ENCODE peak calls at places on chromosomes 2 and 18, in nine cellular contexts. O is Peyer's patch, F is A549, E is body of pancreas, G is left ventricle myocardium inferior, D is transverse colon, K is upper lobe of right lung, I is kidney, B is cardiac muscle cell. U is an unnamed sample.

GRCh38 chr2:9052821-9053533 is 49.5 kb upstream of the MBOAT2 start:
- DNase-seq in O (no peak), F (no peak), E (no peak), G (no peak), D (no peak), K (no peak), I (no peak), B (no peak), U (no peak)

GRCh38 chr2:239293450-239294430 is 107.1 kb downstream of the HDAC4 start:
- DNase-seq in O (peak; percentile 49), F (no peak), E (peak; percentile 5), G (no peak), D (peak; percentile 13), K (peak; percentile 57), I (no peak), B (no peak), U (no peak)

GRCh38 chr2:240244543-240244942 is 104.1 kb upstream of the OTOS start:
- DNase-seq in O (peak; percentile 32), F (no peak), E (peak; percentile 9), G (no peak), D (no peak), K (no peak), I (peak; percentile 65), B (no peak), U (no peak)

GRCh38 chr18:12776821-12777471 is 74.1 kb downstream of the PSMG2 start:
- DNase-seq in O (no peak), F (no peak), E (no peak), G (no peak), D (no peak), K (peak; percentile 69), I (no peak), B (no peak), U (no peak)

GRCh38 chr2:54629914-54630609 is 93.4 kb upstream of the EML6 start:
- DNase-seq in O (peak; percentile 81), F (peak; percentile 69), E (peak; percentile 89), G (peak; percentile 67), D (peak; percentile 29), K (peak; percentile 71), I (peak; percentile 91), B (no peak), U (peak; percentile 86)

GRCh38 chr18:10232062-10232461 is 222.4 kb upstream of the APCDD1 start:
- DNase-seq in O (no peak), F (no peak), E (no peak), G (no peak), D (no peak), K (no peak), I (no peak), B (no peak), U (no peak)

GRCh38 chr2:188395903-188396699 is 104.4 kb downstream of the GULP1 start:
- DNase-seq in O (no peak), F (no peak), E (no peak), G (no peak), D (no peak), K (no peak), I (peak; percentile 60), B (no peak), U (no peak)

GRCh38 chr2:96602330-96602823 is 35.7 kb downstream of the KANSL3 start:
- DNase-seq in O (peak; percentile 67), F (no peak), E (peak; percentile 82), G (no peak), D (peak; percentile 53), K (no peak), I (no peak), B (no peak), U (no peak)

GRCh38 chr18:55751476-55751875 is 163.5 kb upstream of the TCF4 start:
- DNase-seq in O (no peak), F (no peak), E (no peak), G (no peak), D (no peak), K (no peak), I (no peak), B (no peak), U (no peak)

GRCh38 chr2:186544255-186544675 is 45.6 kb upstream of the ITGAV start:
- DNase-seq in O (no peak), F (peak; percentile 51), E (no peak), G (no peak), D (no peak), K (no peak), I (no peak), B (peak; percentile 28), U (no peak)

GRCh38 chr18:55206941-55207340 is 247.7 kb upstream of the CCDC68 start:
- DNase-seq in O (no peak), F (no peak), E (no peak), G (no peak), D (no peak), K (no peak), I (no peak), B (no peak), U (no peak)

GRCh38 chr2:74489906-74490305 is 7.0 kb downstream of the TTC31 start:
- DNase-seq in O (no peak), F (no peak), E (no peak), G (no peak), D (no peak), K (no peak), I (no peak), B (no peak), U (no peak)

GRCh38 chr2:232903989-232904388 is 33.9 kb downstream of the SNORC start:
- DNase-seq in O (no peak), F (no peak), E (no peak), G (no peak), D (no peak), K (no peak), I (no peak), B (no peak), U (no peak)

GRCh38 chr2:191041418-191042161 is 27.6 kb upstream of the STAT1 start:
- DNase-seq in O (peak; percentile 54), F (peak; percentile 83), E (no peak), G (no peak), D (peak; percentile 33), K (peak; percentile 73), I (no peak), B (no peak), U (no peak)

GRCh38 chr2:202432776-202433175 is 56.6 kb downstream of the BMPR2 start:
- DNase-seq in O (no peak), F (no peak), E (no peak), G (no peak), D (no peak), K (no peak), I (no peak), B (no peak), U (no peak)

GRCh38 chr2:122150546-122150945 is 395.1 kb downstream of the TSN start:
- DNase-seq in O (no peak), F (no peak), E (no peak), G (no peak), D (no peak), K (no peak), I (no peak), B (no peak), U (no peak)

GRCh38 chr2:34848132-34848531 is 1249.0 kb upstream of the FAM98A start:
- DNase-seq in O (no peak), F (no peak), E (no peak), G (no peak), D (no peak), K (no peak), I (no peak), B (no peak), U (no peak)
- H3K9me3 ChIP-seq in O (no peaks in the 10 kb centered on the region), F (no peaks in the 10 kb centered on the region), E (no peaks in the 10 kb centered on the region), G (peaks cover 3% of the 10 kb centered on the region), D (no peaks in the 10 kb centered on the region), K (no peaks in the 10 kb centered on the region), I (no peaks in the 10 kb centered on the region), B (no peaks in the 10 kb centered on the region), U (no peaks in the 10 kb centered on the region)

GRCh38 chr2:217790195-217790594 is 212.6 kb downstream of the TNS1 start:
- DNase-seq in O (no peak), F (no peak), E (no peak), G (no peak), D (no peak), K (no peak), I (no peak), B (no peak), U (no peak)
- H3K4me1 ChIP-seq in O (no peaks in the 10 kb centered on the region), F (peaks cover 11% of the 10 kb centered on the region), E (peaks cover 10% of the 10 kb centered on the region), G (peaks cover 47% of the 10 kb centered on the region), D (no peaks in the 10 kb centered on the region), K (peaks cover 11% of the 10 kb centered on the region), I (peaks cover 8% of the 10 kb centered on the region), B (no peaks in the 10 kb centered on the region), U (peaks cover 34% of the 10 kb centered on the region)

GRCh38 chr2:211258646-211259335 is 702.4 kb downstream of the CPS1 start:
- DNase-seq in O (no peak), F (no peak), E (no peak), G (no peak), D (no peak), K (no peak), I (no peak), B (no peak), U (no peak)

DNA sequence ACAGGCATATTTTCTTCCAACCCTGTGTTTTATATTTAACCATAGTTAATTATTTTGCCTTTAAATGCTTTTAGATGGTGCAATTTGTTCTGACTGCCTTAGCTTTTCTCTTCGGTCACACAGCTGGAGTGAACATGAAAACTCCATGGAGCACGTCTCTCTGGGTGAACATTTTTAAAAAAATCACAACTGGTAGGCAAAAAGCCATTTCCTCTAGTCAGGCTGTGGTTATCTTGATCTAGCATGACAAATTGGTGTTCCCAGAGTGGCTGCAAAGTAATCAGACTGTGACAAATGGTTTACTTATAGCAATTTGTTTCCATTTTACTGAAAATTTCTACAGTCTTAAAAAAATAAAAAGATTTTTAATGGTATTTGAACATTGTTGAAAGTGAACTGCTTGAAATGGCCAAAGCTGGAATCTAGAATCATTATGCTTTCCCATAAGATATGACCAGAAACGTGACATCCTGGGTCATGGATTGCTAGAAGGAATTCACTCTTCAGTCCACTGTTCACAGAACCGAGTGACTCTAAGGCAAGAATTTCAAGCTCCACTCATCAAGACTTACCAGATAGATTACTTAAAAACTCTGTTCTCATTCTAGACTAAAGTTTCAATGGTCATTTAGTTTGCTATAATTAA is 703.6 kb downstream of the CPS1 start:
- DNase-seq in O (no peak), F (no peak), E (no peak), G (no peak), D (no peak), K (no peak), I (no peak), B (peak; percentile 0), U (no peak)
- TF ChIP-seq CTCF in O (no peak), F (no peak), E (no peak), G (no peak), D (no peak), K (no peak), I (no peak), B (no peak), U (no peak)

DNA sequence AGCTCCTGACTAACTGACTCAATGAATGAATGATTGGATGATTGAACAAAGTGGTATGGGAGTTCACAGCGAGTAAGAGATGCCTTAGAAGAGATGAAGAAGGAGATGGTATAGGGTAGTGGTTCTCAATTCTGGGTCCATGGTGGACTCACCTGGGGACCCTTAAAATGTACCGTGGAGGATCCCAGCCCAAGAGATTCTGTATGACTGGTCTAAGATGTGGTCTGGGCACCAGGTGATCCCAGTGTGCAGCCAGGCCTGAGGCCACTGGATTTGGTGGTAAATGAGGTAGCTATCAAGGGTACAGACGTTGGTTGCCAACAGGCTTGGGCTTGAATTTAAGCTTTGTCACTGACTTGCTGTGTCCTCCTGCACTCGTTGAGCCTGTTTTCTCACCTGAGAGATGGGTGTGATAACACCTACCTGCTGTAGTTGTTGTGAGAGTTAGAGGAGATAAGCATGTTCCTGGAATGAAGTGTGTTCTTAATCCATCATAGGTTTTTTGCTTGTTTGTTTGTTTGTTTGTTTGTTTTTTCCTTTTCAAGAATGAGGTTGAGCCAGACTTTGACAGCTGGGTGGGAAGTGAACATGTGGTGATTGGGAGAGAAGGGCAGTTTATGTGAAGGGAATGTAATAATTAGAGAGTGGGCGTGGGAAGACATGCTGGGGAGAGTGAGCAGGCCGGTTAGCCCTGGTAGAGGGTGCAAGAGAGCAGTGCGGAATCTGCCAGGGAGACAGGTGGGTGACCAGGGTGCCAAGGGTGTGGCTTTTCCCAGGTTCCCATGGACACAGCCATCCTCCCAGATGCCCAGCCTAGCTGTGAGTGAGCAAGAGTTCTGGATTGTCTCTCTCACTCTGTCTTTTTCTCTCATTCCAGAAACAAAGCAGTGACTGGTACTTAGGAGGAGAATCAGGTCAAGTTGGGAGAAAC is 31.4 kb upstream of the IL1B start:
- DNase-seq in O (no peak), F (no peak), E (no peak), G (no peak), D (peak; percentile 34), K (no peak), I (no peak), B (no peak), U (no peak)
- H3K9me3 ChIP-seq in O (no peaks in the 10 kb centered on the region), F (peaks cover 6% of the 10 kb centered on the region), E (no peaks in the 10 kb centered on the region), G (no peaks in the 10 kb centered on the region), D (no peaks in the 10 kb centered on the region), K (no peaks in the 10 kb centered on the region), I (no peaks in the 10 kb centered on the region), B (no peaks in the 10 kb centered on the region), U (no peaks in the 10 kb centered on the region)